ENCODE peak calls at places on chromosomes 1 and 21, in six cellular contexts. One of them, this sample, is unnamed. For H3K36me3, the result is how much of the 10 kb centered on the place peaks cover.

GRCh38 chr1:242011879-242012674 is 13.2 kb upstream of the MAP1LC3C start:
- DNase-seq in cardiac muscle cell: no peak
- DNase-seq in CD8-positive, alpha-beta memory T cell: no peak
- DNase-seq in lower lobe of right lung: no peak
- DNase-seq in heart left ventricle: no peak
- DNase-seq in GM23338: peak
- DNase-seq in this sample: peak

GRCh38 chr1:4585216-4585615 is 69.2 kb upstream of the AJAP1 start:
- DNase-seq in CD8-positive, alpha-beta memory T cell: peak
- DNase-seq in GM23338: peak
- DNase-seq in lower lobe of right lung: no peak
- DNase-seq in heart left ventricle: no peak
- DNase-seq in cardiac muscle cell: no peak
- DNase-seq in this sample: peak

GRCh38 chr1:20271498-20272400 is 18.9 kb upstream of the VWA5B1 start:
- DNase-seq in CD8-positive, alpha-beta memory T cell: no peak
- DNase-seq in heart left ventricle: no peak
- DNase-seq in GM23338: no peak
- DNase-seq in lower lobe of right lung: no peak
- DNase-seq in cardiac muscle cell: peak
- DNase-seq in this sample: no peak

GRCh38 chr1:7000720-7001119 is 215.5 kb downstream of the CAMTA1 start:
- DNase-seq in GM23338: no peak
- DNase-seq in CD8-positive, alpha-beta memory T cell: no peak
- DNase-seq in lower lobe of right lung: no peak
- DNase-seq in heart left ventricle: no peak
- DNase-seq in cardiac muscle cell: no peak
- DNase-seq in this sample: no peak

GRCh38 chr1:154157520-154158306 is 2.8 kb upstream of the NUP210L start:
- DNase-seq in heart left ventricle: no peak
- DNase-seq in GM23338: no peak
- DNase-seq in lower lobe of right lung: no peak
- DNase-seq in CD8-positive, alpha-beta memory T cell: peak
- DNase-seq in cardiac muscle cell: peak
- DNase-seq in this sample: no peak

GRCh38 chr1:29236993-29237905 is 927 bp downstream of the PTPRU start:
- DNase-seq in heart left ventricle: peak
- DNase-seq in cardiac muscle cell: peak
- DNase-seq in lower lobe of right lung: peak
- DNase-seq in CD8-positive, alpha-beta memory T cell: peak
- DNase-seq in GM23338: peak
- DNase-seq in this sample: peak

GRCh38 chr1:206535853-206536188 is 28.5 kb downstream of the RASSF5 start:
- DNase-seq in CD8-positive, alpha-beta memory T cell: no peak
- DNase-seq in GM23338: no peak
- DNase-seq in cardiac muscle cell: no peak
- DNase-seq in heart left ventricle: no peak
- DNase-seq in lower lobe of right lung: no peak
- DNase-seq in this sample: no peak

GRCh38 chr1:167676205-167676915 is 45.4 kb upstream of the MPZL1 start:
- DNase-seq in CD8-positive, alpha-beta memory T cell: no peak
- DNase-seq in cardiac muscle cell: no peak
- DNase-seq in lower lobe of right lung: no peak
- DNase-seq in GM23338: no peak
- DNase-seq in heart left ventricle: no peak
- DNase-seq in this sample: no peak

GRCh38 chr1:7596126-7596755 is 174.9 kb upstream of the VAMP3 start:
- DNase-seq in heart left ventricle: no peak
- DNase-seq in lower lobe of right lung: peak
- DNase-seq in cardiac muscle cell: no peak
- DNase-seq in GM23338: no peak
- DNase-seq in CD8-positive, alpha-beta memory T cell: no peak
- DNase-seq in this sample: no peak

GRCh38 chr1:33339413-33339812 is 18.5 kb upstream of the A3GALT2 start:
- DNase-seq in heart left ventricle: no peak
- DNase-seq in CD8-positive, alpha-beta memory T cell: no peak
- DNase-seq in GM23338: no peak
- DNase-seq in lower lobe of right lung: no peak
- DNase-seq in cardiac muscle cell: peak
- DNase-seq in this sample: peak

GRCh38 chr1:228171221-228171891 is 5.8 kb downstream of the IBA57 start:
- DNase-seq in heart left ventricle: no peak
- DNase-seq in CD8-positive, alpha-beta memory T cell: no peak
- DNase-seq in lower lobe of right lung: peak
- DNase-seq in GM23338: no peak
- DNase-seq in cardiac muscle cell: no peak
- DNase-seq in this sample: no peak

GRCh38 chr1:6497215-6497866 is 5.9 kb upstream of the PLEKHG5 start:
- DNase-seq in CD8-positive, alpha-beta memory T cell: peak
- DNase-seq in GM23338: peak
- DNase-seq in heart left ventricle: peak
- DNase-seq in cardiac muscle cell: peak
- DNase-seq in lower lobe of right lung: no peak
- DNase-seq in this sample: peak

GRCh38 chr1:201217851-201218250 is 27.2 kb downstream of the IGFN1 start:
- DNase-seq in CD8-positive, alpha-beta memory T cell: no peak
- DNase-seq in heart left ventricle: no peak
- DNase-seq in cardiac muscle cell: no peak
- DNase-seq in GM23338: no peak
- DNase-seq in lower lobe of right lung: no peak
- DNase-seq in this sample: no peak

GRCh38 chr1:165397945-165398344 is 41.4 kb upstream of the LMX1A start:
- DNase-seq in heart left ventricle: peak
- DNase-seq in GM23338: peak
- DNase-seq in cardiac muscle cell: peak
- DNase-seq in CD8-positive, alpha-beta memory T cell: no peak
- DNase-seq in lower lobe of right lung: no peak
- DNase-seq in this sample: no peak

GRCh38 chr1:168991667-168992475 is 114.6 kb upstream of the ATP1B1 start:
- DNase-seq in heart left ventricle: no peak
- DNase-seq in CD8-positive, alpha-beta memory T cell: no peak
- DNase-seq in GM23338: no peak
- DNase-seq in lower lobe of right lung: no peak
- DNase-seq in cardiac muscle cell: no peak
- DNase-seq in this sample: no peak

GRCh38 chr1:192763756-192764155 is 45.1 kb upstream of the RGS2 start:
- DNase-seq in GM23338: no peak
- DNase-seq in CD8-positive, alpha-beta memory T cell: no peak
- DNase-seq in heart left ventricle: no peak
- DNase-seq in lower lobe of right lung: no peak
- DNase-seq in cardiac muscle cell: peak
- DNase-seq in this sample: no peak

GRCh38 chr1:5458248-5458647 is 534.0 kb downstream of the NPHP4 start:
- DNase-seq in GM23338: no peak
- DNase-seq in CD8-positive, alpha-beta memory T cell: no peak
- DNase-seq in lower lobe of right lung: no peak
- DNase-seq in heart left ventricle: no peak
- DNase-seq in cardiac muscle cell: no peak
- DNase-seq in this sample: no peak

GRCh38 chr1:63262148-63262770 is 60.1 kb upstream of the FOXD3 start:
- DNase-seq in GM23338: no peak
- DNase-seq in heart left ventricle: no peak
- DNase-seq in CD8-positive, alpha-beta memory T cell: no peak
- DNase-seq in lower lobe of right lung: no peak
- DNase-seq in cardiac muscle cell: no peak
- DNase-seq in this sample: no peak

GRCh38 chr1:220347654-220348175 is 75.5 kb upstream of the RAB3GAP2 start:
- DNase-seq in cardiac muscle cell: no peak
- DNase-seq in CD8-positive, alpha-beta memory T cell: no peak
- DNase-seq in lower lobe of right lung: no peak
- DNase-seq in heart left ventricle: no peak
- DNase-seq in GM23338: no peak
- DNase-seq in this sample: no peak

GRCh38 chr1:98084188-98084587 is 163.4 kb upstream of the DPYD start:
- DNase-seq in cardiac muscle cell: no peak
- DNase-seq in lower lobe of right lung: no peak
- DNase-seq in GM23338: no peak
- DNase-seq in CD8-positive, alpha-beta memory T cell: no peak
- DNase-seq in heart left ventricle: no peak
- DNase-seq in this sample: no peak

GRCh38 chr1:93771843-93772242 is 90.2 kb upstream of the BCAR3 start:
- DNase-seq in cardiac muscle cell: no peak
- DNase-seq in CD8-positive, alpha-beta memory T cell: no peak
- DNase-seq in lower lobe of right lung: no peak
- DNase-seq in GM23338: no peak
- DNase-seq in heart left ventricle: no peak
- DNase-seq in this sample: no peak

GRCh38 chr1:64691631-64692030 is 53.2 kb upstream of the RAVER2 start:
- DNase-seq in heart left ventricle: no peak
- DNase-seq in GM23338: peak
- DNase-seq in CD8-positive, alpha-beta memory T cell: no peak
- DNase-seq in cardiac muscle cell: peak
- DNase-seq in lower lobe of right lung: no peak
- DNase-seq in this sample: no peak

GRCh38 chr1:75345538-75346292 is 211.5 kb downstream of the LHX8 start:
- DNase-seq in lower lobe of right lung: no peak
- DNase-seq in heart left ventricle: no peak
- DNase-seq in CD8-positive, alpha-beta memory T cell: no peak
- DNase-seq in GM23338: no peak
- DNase-seq in cardiac muscle cell: peak
- DNase-seq in this sample: no peak

GRCh38 chr21:38899277-38899947 is 93.7 kb downstream of the ETS2 start:
- DNase-seq in heart left ventricle: no peak
- DNase-seq in GM23338: no peak
- DNase-seq in cardiac muscle cell: no peak
- DNase-seq in CD8-positive, alpha-beta memory T cell: no peak
- DNase-seq in lower lobe of right lung: no peak
- DNase-seq in this sample: no peak

GRCh38 chr1:119081267-119081666 is 59.2 kb downstream of the WARS2 start:
- DNase-seq in cardiac muscle cell: peak
- DNase-seq in lower lobe of right lung: no peak
- DNase-seq in heart left ventricle: no peak
- DNase-seq in GM23338: no peak
- DNase-seq in CD8-positive, alpha-beta memory T cell: no peak
- DNase-seq in this sample: no peak

GRCh38 chr21:43352568-43353281 is 74.2 kb downstream of the SIK1 start:
- DNase-seq in heart left ventricle: no peak
- DNase-seq in GM23338: no peak
- DNase-seq in CD8-positive, alpha-beta memory T cell: no peak
- DNase-seq in cardiac muscle cell: no peak
- DNase-seq in lower lobe of right lung: no peak
- DNase-seq in this sample: no peak

GRCh38 chr1:32903991-32904776 is 3.0 kb upstream of the TMEM54 start:
- DNase-seq in GM23338: no peak
- DNase-seq in CD8-positive, alpha-beta memory T cell: no peak
- DNase-seq in heart left ventricle: no peak
- DNase-seq in lower lobe of right lung: no peak
- DNase-seq in cardiac muscle cell: no peak
- DNase-seq in this sample: no peak

GRCh38 chr1:65389296-65389695 is 31.2 kb upstream of the LEPR start:
- DNase-seq in GM23338: no peak
- DNase-seq in CD8-positive, alpha-beta memory T cell: no peak
- DNase-seq in lower lobe of right lung: no peak
- DNase-seq in heart left ventricle: no peak
- DNase-seq in cardiac muscle cell: no peak
- DNase-seq in this sample: no peak

GRCh38 chr1:163171826-163172225 is 30.9 kb downstream of the RGS5 start:
- DNase-seq in lower lobe of right lung: no peak
- DNase-seq in GM23338: no peak
- DNase-seq in CD8-positive, alpha-beta memory T cell: no peak
- DNase-seq in heart left ventricle: no peak
- DNase-seq in cardiac muscle cell: no peak
- DNase-seq in this sample: no peak

GRCh38 chr1:230518511-230518910 is 92.4 kb upstream of the PGBD5 start:
- DNase-seq in CD8-positive, alpha-beta memory T cell: no peak
- DNase-seq in cardiac muscle cell: no peak
- DNase-seq in lower lobe of right lung: no peak
- DNase-seq in GM23338: peak
- DNase-seq in heart left ventricle: no peak
- DNase-seq in this sample: no peak

GRCh38 chr1:230517326-230517725 is 91.2 kb upstream of the PGBD5 start:
- DNase-seq in CD8-positive, alpha-beta memory T cell: no peak
- DNase-seq in cardiac muscle cell: no peak
- DNase-seq in lower lobe of right lung: no peak
- DNase-seq in heart left ventricle: no peak
- DNase-seq in GM23338: no peak
- DNase-seq in this sample: no peak

GRCh38 chr1:230516890-230517289 is 90.8 kb upstream of the PGBD5 start:
- DNase-seq in heart left ventricle: peak
- DNase-seq in GM23338: no peak
- DNase-seq in cardiac muscle cell: no peak
- DNase-seq in CD8-positive, alpha-beta memory T cell: no peak
- DNase-seq in lower lobe of right lung: no peak
- DNase-seq in this sample: no peak

GRCh38 chr1:230519246-230519645 is 93.1 kb upstream of the PGBD5 start:
- DNase-seq in lower lobe of right lung: no peak
- DNase-seq in CD8-positive, alpha-beta memory T cell: no peak
- DNase-seq in heart left ventricle: no peak
- DNase-seq in GM23338: peak
- DNase-seq in cardiac muscle cell: no peak
- DNase-seq in this sample: no peak

DNA sequence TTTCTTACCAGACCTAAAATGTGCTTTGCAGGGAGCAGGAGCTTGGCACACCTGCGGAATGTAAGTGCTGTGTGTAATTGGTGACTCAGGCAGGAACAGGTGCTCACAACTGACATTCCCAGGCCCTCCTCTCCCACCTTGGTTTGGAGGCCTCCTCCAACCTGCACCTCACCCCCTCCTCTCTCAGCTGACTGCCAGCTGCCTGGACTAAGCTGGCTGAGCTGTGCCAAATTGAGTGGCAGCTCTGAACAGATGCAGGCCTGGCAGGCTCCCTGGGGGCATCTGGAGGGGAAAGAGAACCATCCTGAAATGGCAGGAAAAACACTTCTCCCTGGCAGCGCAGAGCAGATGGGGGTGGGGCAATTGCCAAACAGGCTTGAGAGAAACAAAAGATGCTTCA is 91.7 kb upstream of the PGBD5 start:
- DNase-seq in CD8-positive, alpha-beta memory T cell: no peak
- DNase-seq in cardiac muscle cell: no peak
- DNase-seq in heart left ventricle: no peak
- DNase-seq in lower lobe of right lung: no peak
- DNase-seq in GM23338: peak
- DNase-seq in this sample: no peak
- H3K36me3 ChIP-seq in CD8-positive, alpha-beta memory T cell: under half
- H3K36me3 ChIP-seq in cardiac muscle cell: under half
- H3K36me3 ChIP-seq in heart left ventricle: under half
- H3K36me3 ChIP-seq in lower lobe of right lung: under half
- H3K36me3 ChIP-seq in GM23338: under half
- H3K36me3 ChIP-seq in this sample: under half

GRCh38 chr1:24186711-24186992 is 437 bp downstream of the IFNLR1 start:
- DNase-seq in lower lobe of right lung: no peak
- DNase-seq in GM23338: no peak
- DNase-seq in CD8-positive, alpha-beta memory T cell: no peak
- DNase-seq in cardiac muscle cell: no peak
- DNase-seq in heart left ventricle: no peak
- DNase-seq in this sample: no peak
- H3K4me3 ChIP-seq in lower lobe of right lung: peak
- H3K4me3 ChIP-seq in GM23338: peak
- H3K4me3 ChIP-seq in CD8-positive, alpha-beta memory T cell: peak
- H3K4me3 ChIP-seq in cardiac muscle cell: peak
- H3K4me3 ChIP-seq in heart left ventricle: peak
- H3K4me3 ChIP-seq in this sample: peak

GRCh38 chr1:92354259-92354658 is 55.4 kb downstream of the RPAP2 start:
- DNase-seq in heart left ventricle: no peak
- DNase-seq in GM23338: no peak
- DNase-seq in cardiac muscle cell: no peak
- DNase-seq in CD8-positive, alpha-beta memory T cell: no peak
- DNase-seq in lower lobe of right lung: no peak
- DNase-seq in this sample: no peak
- H3K36me3 ChIP-seq in heart left ventricle: half or more
- H3K36me3 ChIP-seq in GM23338: under half
- H3K36me3 ChIP-seq in cardiac muscle cell: under half
- H3K36me3 ChIP-seq in CD8-positive, alpha-beta memory T cell: under half
- H3K36me3 ChIP-seq in lower lobe of right lung: under half
- H3K36me3 ChIP-seq in this sample: under half

GRCh38 chr1:2528966-2529750 is 905 bp downstream of the HES5 start:
- DNase-seq in heart left ventricle: peak
- DNase-seq in CD8-positive, alpha-beta memory T cell: peak
- DNase-seq in lower lobe of right lung: no peak
- DNase-seq in cardiac muscle cell: no peak
- DNase-seq in GM23338: peak
- DNase-seq in this sample: no peak
- H3K4me3 ChIP-seq in heart left ventricle: no peak
- H3K4me3 ChIP-seq in CD8-positive, alpha-beta memory T cell: no peak
- H3K4me3 ChIP-seq in lower lobe of right lung: peak
- H3K4me3 ChIP-seq in cardiac muscle cell: peak
- H3K4me3 ChIP-seq in GM23338: peak
- H3K4me3 ChIP-seq in this sample: no peak

This sample was measured in WERI-Rb-1.